ENCODE peak calls at places on chromosomes 13 and 19, in four cellular contexts. T is mesendoderm, S is H9, F is H1. O is an unnamed sample.

GRCh38 chr19:47778954-47779351 is 450 bp downstream of the SELENOW start:
- DNase-seq in T (no peak), S (no peak), F (no peak), O (no peak)

GRCh38 chr13:38980628-38981078 is 10.0 kb downstream of the STOML3 start:
- DNase-seq in T (peak), S (no peak), F (no peak), O (no peak)

GRCh38 chr19:39595950-39596349 is 6.4 kb upstream of the LGALS13 start:
- DNase-seq in T (no peak), S (no peak), F (no peak), O (no peak)

GRCh38 chr13:29749401-29750177 is 100.8 kb downstream of the UBL3 start:
- DNase-seq in T (no peak), S (no peak), F (no peak), O (peak)

GRCh38 chr13:83085186-83085900 is 796.9 kb downstream of the SLITRK1 start:
- DNase-seq in T (no peak), S (no peak), F (no peak), O (peak)

GRCh38 chr19:1882089-1882785 is 3.1 kb downstream of the ABHD17A start:
- DNase-seq in T (no peak), S (peak), F (no peak), O (no peak)

GRCh38 chr19:19530889-19531288 is 2.2 kb downstream of the YJEFN3 start:
- DNase-seq in T (no peak), S (no peak), F (no peak), O (no peak)

GRCh38 chr13:48235100-48235813 is 2.3 kb downstream of the ITM2B start:
- DNase-seq in T (peak), S (peak), F (no peak), O (peak)

GRCh38 chr13:77853701-77854100 is 64.9 kb downstream of the EDNRB start:
- DNase-seq in T (peak), S (peak), F (no peak), O (no peak)

GRCh38 chr13:93466502-93467036 is 240.0 kb downstream of the GPC6 start:
- DNase-seq in T (no peak), S (no peak), F (no peak), O (peak)
- H4K5ac ChIP-seq in T (no peak), S (no peak), F (no peak), O (no peak)

GRCh38 chr13:27795718-27796019 is 3.4 kb downstream of the GSX1 start:
- DNase-seq in T (no peak), S (no peak), F (no peak), O (no peak)

GRCh38 chr13:27796544-27797227 is 4.4 kb downstream of the GSX1 start:
- DNase-seq in T (no peak), S (no peak), F (no peak), O (no peak)

GRCh38 chr13:27793377-27794074 is 1.2 kb downstream of the GSX1 start:
- DNase-seq in T (no peak), S (no peak), F (peak), O (no peak)

GRCh38 chr13:27794075-27794691 is 1.9 kb downstream of the GSX1 start:
- DNase-seq in T (no peak), S (no peak), F (peak), O (no peak)

DNA sequence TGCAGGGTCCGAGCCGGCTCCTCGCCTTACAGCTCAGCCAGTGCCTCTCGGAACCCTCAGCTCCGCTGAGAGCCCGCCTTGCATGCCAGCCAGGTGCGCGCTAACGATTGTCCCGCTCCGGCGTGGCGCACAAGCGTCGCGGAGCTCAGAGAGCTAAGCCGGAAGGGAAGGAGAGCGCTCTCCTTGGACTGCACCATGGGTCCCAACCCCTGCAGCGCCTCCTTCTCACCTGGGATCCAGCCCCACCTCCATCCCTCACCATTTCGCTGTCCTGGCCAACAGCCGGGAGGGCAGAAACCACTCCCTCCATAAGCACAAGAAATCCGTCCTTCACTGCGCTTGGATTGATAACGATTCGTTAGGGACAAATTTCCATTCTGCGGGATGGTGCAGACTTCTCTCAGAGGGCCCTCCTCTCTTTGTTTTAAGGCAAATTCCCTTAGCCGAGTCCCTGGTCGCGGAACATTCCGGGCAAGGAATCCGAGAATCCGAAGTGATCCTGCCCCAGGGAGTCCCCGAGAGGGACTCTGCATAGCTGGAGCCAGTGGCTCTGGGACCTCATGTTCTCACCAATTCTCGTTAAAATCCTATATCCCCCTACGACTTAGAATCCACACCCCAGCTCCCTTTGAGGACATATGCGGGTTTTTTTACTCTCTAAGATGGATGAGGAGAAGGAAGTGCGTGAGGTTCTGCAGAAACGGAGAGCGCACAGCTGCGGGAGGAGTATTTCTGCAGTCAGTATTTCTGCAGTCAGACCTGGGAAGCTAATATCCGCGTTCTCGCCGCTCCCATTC is 2.8 kb downstream of the GSX1 start:
- DNase-seq in T (peak), S (peak), F (peak), O (no peak)
- H4K5ac ChIP-seq in T (no peak), S (no peak), F (no peak), O (no peak)

DNA sequence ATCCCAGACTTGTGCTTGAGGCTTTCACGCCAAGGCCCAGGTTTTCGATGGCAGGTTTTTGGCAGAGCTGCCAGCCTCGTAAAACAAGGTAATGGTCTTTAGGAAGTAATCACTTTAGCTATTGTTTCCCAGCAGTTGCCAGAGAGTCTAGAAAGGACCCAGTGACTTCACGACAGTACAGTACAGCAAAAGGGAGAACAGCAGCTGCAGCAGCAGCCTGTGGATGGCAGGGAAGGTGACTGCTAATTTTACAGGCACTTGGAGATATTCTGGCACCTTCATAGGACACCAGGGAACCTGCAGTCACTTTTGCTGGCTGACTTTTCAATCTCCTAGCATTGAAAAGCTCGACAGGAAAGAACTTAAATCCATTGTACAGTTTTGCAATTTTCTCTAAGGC is 291.6 kb upstream of the MAB21L1 start:
- DNase-seq in T (no peak), S (no peak), F (no peak), O (no peak)
- H4K5ac ChIP-seq in T (no peak), S (no peak), F (no peak), O (peak)

GRCh38 chr19:6167115-6167514 is 31.6 kb downstream of the ACSBG2 start:
- DNase-seq in T (no peak), S (no peak), F (no peak), O (no peak)

GRCh38 chr19:6173190-6173589 is 37.7 kb downstream of the ACSBG2 start:
- DNase-seq in T (no peak), S (no peak), F (no peak), O (no peak)

GRCh38 chr19:6172074-6172863 is 36.8 kb downstream of the ACSBG2 start:
- DNase-seq in T (no peak), S (no peak), F (no peak), O (no peak)
- H4K5ac ChIP-seq in T (no peak), S (no peak), F (no peak), O (no peak)

GRCh38 chr13:91643394-91643793 is 245.0 kb downstream of the GPC5 start:
- DNase-seq in T (no peak), S (no peak), F (no peak), O (no peak)

GRCh38 chr13:91652389-91652788 is 254.0 kb downstream of the GPC5 start:
- DNase-seq in T (peak), S (no peak), F (no peak), O (peak)

DNA sequence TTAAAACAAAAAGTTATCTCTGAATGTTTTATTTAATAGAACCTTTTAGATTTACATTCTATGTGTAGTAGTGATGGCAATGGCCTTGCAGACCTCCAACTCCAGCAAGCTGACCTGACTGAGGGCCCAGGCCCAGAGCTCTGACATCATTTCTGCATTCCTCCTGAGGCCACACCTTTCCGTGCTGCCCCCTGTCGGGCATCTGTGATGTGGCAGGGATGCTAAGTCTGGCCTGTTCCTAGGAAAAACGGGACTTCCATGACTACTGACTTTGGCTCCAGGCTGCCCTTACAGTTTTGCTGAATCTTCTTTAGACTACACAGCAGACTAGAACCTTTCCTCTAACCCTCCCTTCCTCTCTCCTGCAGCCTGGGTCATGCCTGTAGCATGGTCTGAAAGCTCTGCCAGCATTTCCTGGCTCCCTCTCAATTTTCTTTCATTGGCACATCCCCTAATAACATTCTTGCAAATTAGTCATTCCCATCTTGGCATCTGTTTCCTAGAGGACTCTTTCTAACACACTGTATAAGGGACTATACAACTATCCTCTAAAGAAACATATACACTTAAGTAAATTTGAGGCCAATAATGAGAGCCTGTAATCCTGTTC is 249.0 kb downstream of the GPC5 start:
- DNase-seq in T (peak), S (peak), F (peak), O (peak)
- H4K5ac ChIP-seq in T (no peak), S (no peak), F (no peak), O (no peak)

DNA sequence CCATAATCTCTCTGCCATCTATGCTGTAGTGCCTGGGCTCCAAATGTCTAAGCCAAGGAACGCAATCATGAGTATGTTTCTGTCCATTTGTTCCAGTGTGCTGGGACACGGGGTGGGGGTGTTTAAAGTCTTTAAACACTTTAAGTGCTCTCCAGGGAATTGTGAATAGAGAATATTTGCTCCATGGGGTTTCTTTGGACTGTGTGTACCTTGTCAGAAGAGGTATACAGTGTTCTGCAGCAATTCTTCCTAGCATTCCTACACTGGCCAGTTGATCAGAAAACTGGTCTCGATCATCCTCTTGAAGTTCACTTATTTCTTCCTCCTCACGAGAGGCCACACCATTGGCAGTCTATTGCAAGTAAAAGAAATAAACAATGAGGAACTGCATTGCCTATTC is 35.1 kb upstream of the EEF1AKMT1 start:
- DNase-seq in T (no peak), S (no peak), F (no peak), O (no peak)
- H4K5ac ChIP-seq in T (no peak), S (no peak), F (no peak), O (no peak)

GRCh38 chr13:19023115-19023514 is 158.5 kb downstream of the TUBA3C start:
- DNase-seq in T (no peak), S (no peak), F (no peak), O (no peak)
- H4K5ac ChIP-seq in T (no peak), S (no peak), F (no peak), O (no peak)

GRCh38 chr13:44223785-44224432 is 149.7 kb upstream of the SERP2 start:
- DNase-seq in T (no peak), S (no peak), F (no peak), O (no peak)

GRCh38 chr13:44219808-44220544 is 153.6 kb upstream of the SERP2 start:
- DNase-seq in T (no peak), S (no peak), F (no peak), O (peak)

GRCh38 chr13:44221657-44222056 is 152.0 kb upstream of the SERP2 start:
- DNase-seq in T (no peak), S (no peak), F (no peak), O (no peak)

GRCh38 chr13:44220948-44221347 is 152.7 kb upstream of the SERP2 start:
- DNase-seq in T (no peak), S (no peak), F (no peak), O (no peak)

DNA sequence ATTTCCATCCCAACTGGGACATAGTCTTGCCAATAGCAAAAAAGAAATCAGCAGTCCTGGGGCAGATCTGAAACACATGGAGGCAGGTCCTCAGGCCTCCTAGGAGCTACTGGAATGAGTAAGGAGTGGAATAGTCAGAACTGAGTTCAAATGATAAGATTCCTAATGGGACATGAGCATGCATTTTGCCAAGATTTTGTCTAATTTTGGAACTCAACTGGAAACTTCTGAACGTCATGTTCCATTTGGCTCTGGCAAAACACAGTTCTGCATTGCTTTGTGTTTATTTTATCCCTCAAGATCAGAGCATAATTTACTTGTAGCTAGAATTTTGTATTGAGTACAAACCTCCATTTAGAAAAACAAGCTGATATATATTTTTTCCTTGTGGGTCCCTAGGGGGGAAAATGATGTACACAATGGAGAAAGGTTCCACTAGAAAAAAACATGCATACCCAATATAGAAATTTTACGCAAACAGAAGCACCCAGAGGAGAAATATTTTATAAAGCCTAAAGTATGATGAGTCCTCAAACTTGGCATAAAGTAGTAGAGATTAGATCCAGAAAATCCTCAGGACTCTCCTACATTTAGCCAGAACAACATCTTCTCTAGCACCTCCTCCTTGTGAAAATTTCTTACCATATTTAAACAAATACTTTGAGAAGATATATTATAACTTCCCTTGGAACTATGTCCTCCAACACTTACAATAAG is 149.0 kb upstream of the SERP2 start:
- DNase-seq in T (no peak), S (no peak), F (no peak), O (no peak)
- H4K5ac ChIP-seq in T (no peak), S (no peak), F (no peak), O (no peak)

GRCh38 chr19:15284896-15285295 is 47.4 kb downstream of the BRD4 start:
- DNase-seq in T (no peak), S (no peak), F (no peak), O (no peak)
- H4K5ac ChIP-seq in T (no peak), S (no peak), F (no peak), O (no peak)